ENCODE peak calls at places on chromosomes 11 and 22, in five cellular contexts. One of them, this sample, is unnamed.

GRCh38 chr11:12604557-12605105 is 69.6 kb upstream of the TEAD1 start:
- DNase-seq in skeletal muscle cell: no peak
- DNase-seq in naive B cell: no peak
- DNase-seq in memory B cell: no peak
- DNase-seq in NCI-H1105 treated with DMSO at 0.1 percent for 48 hours: no peak
- DNase-seq in this sample: no peak

GRCh38 chr11:75625970-75626691 is 42.7 kb downstream of the MAP6 start:
- DNase-seq in skeletal muscle cell: peak
- DNase-seq in naive B cell: no peak
- DNase-seq in memory B cell: no peak
- DNase-seq in NCI-H1105 treated with DMSO at 0.1 percent for 48 hours: no peak
- DNase-seq in this sample: no peak

GRCh38 chr11:21654091-21654490 is 538.8 kb upstream of the ANO5 start:
- DNase-seq in skeletal muscle cell: no peak
- DNase-seq in naive B cell: no peak
- DNase-seq in memory B cell: no peak
- DNase-seq in NCI-H1105 treated with DMSO at 0.1 percent for 48 hours: peak
- DNase-seq in this sample: no peak

GRCh38 chr22:43996170-43996980 is 27.7 kb upstream of the PARVB start:
- DNase-seq in skeletal muscle cell: no peak
- DNase-seq in naive B cell: peak
- DNase-seq in memory B cell: peak
- DNase-seq in NCI-H1105 treated with DMSO at 0.1 percent for 48 hours: no peak
- DNase-seq in this sample: peak

GRCh38 chr11:59544869-59545178 is 33.5 kb downstream of the OR4D9 start:
- DNase-seq in skeletal muscle cell: no peak
- DNase-seq in naive B cell: no peak
- DNase-seq in memory B cell: no peak
- DNase-seq in NCI-H1105 treated with DMSO at 0.1 percent for 48 hours: no peak
- DNase-seq in this sample: no peak

GRCh38 chr11:41996558-41996957 is 537.1 kb upstream of the LRRC4C start:
- DNase-seq in skeletal muscle cell: no peak
- DNase-seq in naive B cell: no peak
- DNase-seq in memory B cell: no peak
- DNase-seq in NCI-H1105 treated with DMSO at 0.1 percent for 48 hours: peak
- DNase-seq in this sample: no peak

GRCh38 chr22:24997023-24997422 is 44.5 kb downstream of the KIAA1671 start:
- DNase-seq in skeletal muscle cell: no peak
- DNase-seq in naive B cell: no peak
- DNase-seq in memory B cell: no peak
- DNase-seq in NCI-H1105 treated with DMSO at 0.1 percent for 48 hours: no peak
- DNase-seq in this sample: no peak

GRCh38 chr11:39810358-39810757 is 1649.1 kb downstream of the LRRC4C start:
- DNase-seq in skeletal muscle cell: no peak
- DNase-seq in naive B cell: no peak
- DNase-seq in memory B cell: no peak
- DNase-seq in NCI-H1105 treated with DMSO at 0.1 percent for 48 hours: no peak
- DNase-seq in this sample: no peak

GRCh38 chr22:21632237-21632895 is at the start of gene CCDC116:
- DNase-seq in skeletal muscle cell: no peak
- DNase-seq in naive B cell: peak
- DNase-seq in memory B cell: no peak
- DNase-seq in NCI-H1105 treated with DMSO at 0.1 percent for 48 hours: no peak
- DNase-seq in this sample: no peak

GRCh38 chr11:65400295-65401072 is 14.0 kb downstream of the FRMD8 start:
- DNase-seq in skeletal muscle cell: no peak
- DNase-seq in naive B cell: no peak
- DNase-seq in memory B cell: no peak
- DNase-seq in NCI-H1105 treated with DMSO at 0.1 percent for 48 hours: no peak
- DNase-seq in this sample: no peak

GRCh38 chr11:45918331-45918941 is 759 bp upstream of the PEX16 start:
- DNase-seq in skeletal muscle cell: peak
- DNase-seq in naive B cell: peak
- DNase-seq in memory B cell: no peak
- DNase-seq in NCI-H1105 treated with DMSO at 0.1 percent for 48 hours: peak
- DNase-seq in this sample: no peak

GRCh38 chr11:17649696-17650600 is 69.4 kb upstream of the MYOD1 start:
- DNase-seq in skeletal muscle cell: peak
- DNase-seq in naive B cell: no peak
- DNase-seq in memory B cell: no peak
- DNase-seq in NCI-H1105 treated with DMSO at 0.1 percent for 48 hours: no peak
- DNase-seq in this sample: no peak

GRCh38 chr22:44365196-44365802 is 52.5 kb upstream of the SHISAL1 start:
- DNase-seq in skeletal muscle cell: no peak
- DNase-seq in naive B cell: no peak
- DNase-seq in memory B cell: no peak
- DNase-seq in NCI-H1105 treated with DMSO at 0.1 percent for 48 hours: no peak
- DNase-seq in this sample: no peak

GRCh38 chr22:50733521-50734342 is 4.3 kb upstream of the ACR start:
- DNase-seq in skeletal muscle cell: no peak
- DNase-seq in naive B cell: no peak
- DNase-seq in memory B cell: no peak
- DNase-seq in NCI-H1105 treated with DMSO at 0.1 percent for 48 hours: no peak
- DNase-seq in this sample: no peak